ENCODE peak calls at places on chromosomes 3 and 15, in five cellular contexts. X is stomach, C is HCT116, L is breast epithelium, N is sigmoid colon. Q is an unnamed sample.

GRCh38 chr3:143203848-143204247 is 84.3 kb downstream of the CHST2 start:
- DNase-seq in C (no peak), X (no peak), L (no peak), N (no peak), Q (no peak)

GRCh38 chr15:39216816-39217215 is 364.1 kb upstream of the THBS1 start:
- DNase-seq in N (no peak), C (no peak), X (no peak), L (no peak), Q (no peak)

GRCh38 chr3:135085696-135086436 is 290.8 kb downstream of the EPHB1 start:
- DNase-seq in L (no peak), X (no peak), N (no peak), C (no peak), Q (peak)

GRCh38 chr3:192817053-192817452 is 89.7 kb upstream of the FGF12 start:
- DNase-seq in L (no peak), N (no peak), X (no peak), C (no peak), Q (no peak)

GRCh38 chr3:27253831-27254230 is 115.4 kb downstream of the NEK10 start:
- DNase-seq in N (no peak), X (peak), C (peak), L (peak), Q (no peak)

GRCh38 chr3:148106062-148106461 is 591.6 kb upstream of the AGTR1 start:
- DNase-seq in X (no peak), L (no peak), N (no peak), C (no peak), Q (no peak)

GRCh38 chr15:60799885-60800728 is 321.2 kb upstream of the ICE2 start:
- DNase-seq in N (no peak), X (no peak), C (no peak), L (no peak), Q (no peak)

GRCh38 chr15:51286816-51287215 is 51.6 kb downstream of the CYP19A1 start:
- DNase-seq in X (no peak), C (no peak), N (no peak), L (no peak), Q (no peak)

GRCh38 chr15:58546635-58547627 is 115.1 kb downstream of the LIPC start:
- DNase-seq in L (no peak), N (no peak), C (peak), X (peak), Q (peak)

GRCh38 chr3:138747229-138747628 is 87.5 kb downstream of the PIK3CB start:
- DNase-seq in L (no peak), X (no peak), C (no peak), N (no peak), Q (no peak)

GRCh38 chr15:72585659-72586058 is 68.8 kb upstream of the GOLGA6B start:
- DNase-seq in N (no peak), L (no peak), X (no peak), C (no peak), Q (no peak)

GRCh38 chr3:126485956-126486884 is 10.5 kb upstream of the ZXDC start:
- DNase-seq in C (no peak), N (no peak), L (no peak), X (no peak), Q (no peak)

GRCh38 chr3:112132975-112133448 is at the start of gene GCSAM:
- DNase-seq in X (no peak), N (peak), L (no peak), C (no peak), Q (no peak)

GRCh38 chr15:69992326-69992725 is 105.4 kb downstream of the TLE3 start:
- DNase-seq in L (no peak), C (no peak), N (no peak), X (no peak), Q (no peak)

GRCh38 chr3:64414043-64414442 is 188.8 kb upstream of the PRICKLE2 start:
- DNase-seq in C (no peak), L (no peak), X (no peak), N (no peak), Q (no peak)

GRCh38 chr3:32424581-32425250 is 33.1 kb downstream of the CMTM7 start:
- DNase-seq in N (no peak), X (no peak), L (no peak), C (no peak), Q (peak)

GRCh38 chr3:191388823-191389222 is 58.5 kb upstream of the UTS2B start:
- DNase-seq in N (no peak), C (no peak), L (no peak), X (no peak), Q (no peak)

GRCh38 chr3:149648525-149648924 is 9.3 kb downstream of the WWTR1 start:
- DNase-seq in C (no peak), X (no peak), N (no peak), L (no peak), Q (no peak)

GRCh38 chr3:155872904-155873646 is 2.6 kb downstream of the GMPS start:
- DNase-seq in C (no peak), L (no peak), N (no peak), X (no peak), Q (no peak)

GRCh38 chr3:171328419-171329082 is 131.7 kb downstream of the TNIK start:
- DNase-seq in N (no peak), C (peak), X (peak), L (no peak), Q (no peak)

GRCh38 chr15:95676500-95676899 is 654.0 kb upstream of the NR2F2 start:
- DNase-seq in N (no peak), L (no peak), C (no peak), X (no peak), Q (no peak)

GRCh38 chr3:62951037-62951613 is 75.9 kb upstream of the CADPS start:
- DNase-seq in X (no peak), N (no peak), C (no peak), L (no peak), Q (no peak)

GRCh38 chr3:196219970-196220311 is 3.6 kb downstream of the SLC51A start:
- DNase-seq in L (no peak), N (no peak), C (no peak), X (no peak), Q (no peak)

GRCh38 chr15:31336943-31337295 is 10.3 kb downstream of the KLF13 start:
- DNase-seq in L (no peak), N (no peak), X (no peak), C (no peak), Q (no peak)

GRCh38 chr3:104586344-104586743 is 780.4 kb upstream of the ALCAM start:
- DNase-seq in X (no peak), L (no peak), N (no peak), C (no peak), Q (no peak)

GRCh38 chr3:41508063-41508696 is 308.9 kb downstream of the CTNNB1 start:
- DNase-seq in C (peak), N (no peak), L (no peak), X (no peak), Q (no peak)

GRCh38 chr3:88986834-88987233 is 120.6 kb upstream of the EPHA3 start:
- DNase-seq in L (no peak), N (no peak), X (no peak), C (no peak), Q (no peak)

GRCh38 chr3:75262661-75263060 is 401.5 kb upstream of the FRG2C start:
- DNase-seq in X (no peak), C (no peak), N (no peak), L (no peak), Q (no peak)

GRCh38 chr3:129936757-129937156 is 37.8 kb upstream of the TRH start:
- DNase-seq in C (no peak), X (peak), N (peak), L (no peak), Q (no peak)

GRCh38 chr15:85763157-85763556 is 31.6 kb downstream of the KLHL25 start:
- DNase-seq in N (no peak), L (no peak), X (no peak), C (no peak), Q (no peak)

GRCh38 chr3:192553707-192554106 is 173.6 kb downstream of the FGF12 start:
- DNase-seq in L (no peak), C (no peak), N (no peak), X (no peak), Q (no peak)

GRCh38 chr15:93253656-93254055 is 164.6 kb upstream of the RGMA start:
- DNase-seq in C (no peak), L (no peak), N (no peak), X (no peak), Q (no peak)

DNA sequence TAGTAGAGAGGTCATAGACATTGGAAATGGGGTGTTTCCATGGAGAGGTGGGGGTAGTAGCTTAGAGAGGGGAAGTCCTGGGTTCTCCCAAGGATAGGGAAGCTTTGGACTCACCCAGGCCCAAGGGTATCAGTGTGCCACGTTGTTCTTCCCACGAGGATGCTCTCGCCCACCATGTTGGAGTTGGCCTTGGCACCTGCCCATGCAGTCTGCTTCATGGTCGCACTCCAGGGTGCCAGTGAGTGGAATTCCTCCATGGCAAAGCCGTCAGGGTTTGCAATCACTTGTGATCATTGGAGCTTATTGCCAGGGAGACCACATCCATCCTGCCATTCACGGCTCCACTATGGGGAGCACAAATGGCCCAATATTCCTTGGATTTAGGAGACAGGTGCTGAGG is 60.6 kb downstream of the GRIP2 start:
- DNase-seq in L (no peak), X (no peak), C (no peak), N (no peak), Q (no peak)
- H3K4me3 ChIP-seq in L (no peak), X (no peak), C (no peak), N (no peak), Q (no peak)

GRCh38 chr3:24399614-24400013 is 95.0 kb downstream of the THRB start:
- DNase-seq in X (no peak), C (no peak), L (no peak), N (no peak), Q (no peak)

GRCh38 chr3:24401811-24402185 is 92.9 kb downstream of the THRB start:
- DNase-seq in C (no peak), N (no peak), L (no peak), X (peak), Q (no peak)

GRCh38 chr3:24400450-24400849 is 94.2 kb downstream of the THRB start:
- DNase-seq in N (no peak), X (no peak), L (no peak), C (no peak), Q (no peak)

GRCh38 chr3:24400015-24400414 is 94.6 kb downstream of the THRB start:
- DNase-seq in L (no peak), C (no peak), X (no peak), N (no peak), Q (no peak)

DNA sequence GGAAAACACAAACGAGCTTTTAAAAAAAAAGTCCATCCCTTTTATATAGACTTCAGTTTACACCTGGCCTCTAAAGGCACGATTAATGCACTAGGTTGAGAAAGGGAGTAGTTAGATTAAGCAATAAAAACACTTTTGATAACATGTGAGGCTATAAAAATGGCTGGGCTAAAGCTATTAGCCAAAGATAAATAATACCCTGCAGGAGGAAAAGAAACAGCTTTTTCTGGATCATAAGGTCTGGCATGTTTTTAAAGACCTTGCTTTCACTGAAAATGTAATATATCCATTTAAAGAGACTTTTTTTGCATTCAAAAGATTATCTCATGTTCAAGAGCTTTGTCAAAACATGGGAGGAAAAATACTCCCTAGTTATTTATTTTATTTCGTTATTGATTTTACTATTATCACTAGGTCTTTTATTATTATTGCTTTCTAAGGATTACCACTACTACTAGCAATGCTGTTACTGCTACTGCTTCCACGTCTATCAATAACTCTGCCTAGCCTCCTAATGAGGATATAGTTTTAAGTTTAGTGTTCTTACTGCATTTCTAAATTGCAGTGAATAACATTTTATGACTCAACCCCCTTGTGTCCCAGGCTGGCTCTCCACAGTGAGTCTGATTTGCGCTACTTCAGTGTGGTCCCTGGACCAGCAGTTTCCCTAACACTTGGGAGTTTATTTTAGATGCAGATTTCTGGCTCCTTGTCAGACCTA is 93.4 kb downstream of the THRB start:
- DNase-seq in C (no peak), N (no peak), X (no peak), L (no peak), Q (no peak)
- TF ChIP-seq POLR2AphosphoS5 in C (no peak), N (no peak), X (no peak), L (no peak), Q (no peak)

DNA sequence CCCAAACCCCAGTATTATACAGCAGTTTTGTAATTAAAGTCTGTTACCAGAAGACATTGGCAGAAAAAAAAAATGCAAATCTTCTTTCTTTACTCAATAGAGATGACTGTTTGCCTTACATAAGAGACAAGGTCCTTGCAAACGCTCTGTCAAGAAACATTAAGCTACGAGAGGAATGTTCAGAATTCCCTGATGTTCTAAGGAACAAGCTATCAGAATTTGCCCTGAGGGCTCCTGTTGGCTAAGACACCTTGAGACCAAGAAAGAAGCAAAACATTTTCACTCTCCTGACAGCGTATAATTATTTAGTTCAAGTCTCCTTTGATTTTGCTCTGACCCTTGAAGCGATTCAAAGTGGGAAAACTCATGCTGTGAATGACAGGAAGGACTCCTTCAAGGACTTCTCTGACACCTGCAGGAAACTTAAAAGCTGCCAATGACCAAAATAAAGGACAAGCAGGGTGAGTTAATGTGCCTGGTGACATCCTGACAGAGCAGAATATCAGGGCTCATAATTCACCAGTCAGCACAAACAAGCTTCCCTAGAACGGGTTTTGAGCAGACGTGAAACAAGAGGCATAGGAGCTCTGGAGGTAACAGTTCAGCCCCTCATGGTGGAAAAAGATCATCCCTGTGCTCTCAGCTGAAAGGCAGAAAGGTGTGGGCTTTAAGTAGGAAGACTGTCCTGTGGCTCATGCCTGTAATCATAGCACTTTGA is 2.5 kb downstream of the SCAMP2 start:
- DNase-seq in L (no peak), X (no peak), N (no peak), C (no peak), Q (no peak)
- H3K27ac ChIP-seq in L (peak), X (peak), N (peak), C (no peak), Q (peak)

GRCh38 chr15:66388576-66388975 is 1.9 kb downstream of the MAP2K1 start:
- DNase-seq in C (no peak), L (no peak), N (no peak), X (no peak), Q (no peak)
- H3K4me3 ChIP-seq in C (peak), L (no peak), N (no peak), X (peak), Q (peak)

GRCh38 chr3:1092061-1092460 is 763 bp upstream of the CNTN6 start:
- DNase-seq in L (no peak), X (no peak), N (no peak), C (no peak), Q (no peak)

GRCh38 chr3:1082024-1082633 is 10.7 kb upstream of the CNTN6 start:
- DNase-seq in C (no peak), L (peak), N (no peak), X (peak), Q (no peak)

GRCh38 chr3:1088503-1088902 is 4.3 kb upstream of the CNTN6 start:
- DNase-seq in L (no peak), X (no peak), C (no peak), N (no peak), Q (no peak)

GRCh38 chr3:1091276-1091675 is 1.5 kb upstream of the CNTN6 start:
- DNase-seq in C (no peak), X (no peak), L (no peak), N (no peak), Q (no peak)

DNA sequence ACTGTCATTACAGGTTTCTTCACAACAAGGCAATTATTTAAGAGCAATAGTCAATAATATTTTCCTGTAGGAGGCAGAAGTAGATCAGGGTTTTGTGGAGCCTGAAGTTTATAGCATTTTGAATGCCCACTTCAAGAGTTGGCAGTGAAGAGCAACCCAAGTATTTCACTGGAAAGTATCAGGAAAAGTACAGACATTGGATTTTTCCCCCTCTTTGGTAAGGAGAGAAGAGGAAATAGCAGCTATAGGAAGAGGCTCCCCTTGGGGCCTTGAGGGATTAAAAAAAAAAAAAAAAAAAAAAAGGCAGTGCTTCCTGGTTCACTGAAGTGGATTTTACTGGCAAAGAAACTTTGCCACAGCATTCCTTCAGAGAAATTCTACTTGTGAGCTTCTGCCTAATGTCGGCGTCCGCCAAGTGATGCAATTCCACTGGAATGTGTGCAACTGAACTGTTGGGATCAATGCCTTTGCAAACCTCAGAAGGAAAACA is 5.7 kb upstream of the CNTN6 start:
- DNase-seq in N (no peak), L (peak), C (no peak), X (no peak), Q (no peak)
- TF ChIP-seq POLR2AphosphoS5 in N (no peak), L (peak), C (no peak), X (no peak), Q (no peak)

GRCh38 chr3:154112146-154112545 is 9.0 kb upstream of the ARHGEF26 start:
- DNase-seq in L (no peak), N (no peak), X (no peak), C (no peak), Q (no peak)
- H3K27ac ChIP-seq in L (no peak), N (peak), X (no peak), C (no peak), Q (no peak)

DNA sequence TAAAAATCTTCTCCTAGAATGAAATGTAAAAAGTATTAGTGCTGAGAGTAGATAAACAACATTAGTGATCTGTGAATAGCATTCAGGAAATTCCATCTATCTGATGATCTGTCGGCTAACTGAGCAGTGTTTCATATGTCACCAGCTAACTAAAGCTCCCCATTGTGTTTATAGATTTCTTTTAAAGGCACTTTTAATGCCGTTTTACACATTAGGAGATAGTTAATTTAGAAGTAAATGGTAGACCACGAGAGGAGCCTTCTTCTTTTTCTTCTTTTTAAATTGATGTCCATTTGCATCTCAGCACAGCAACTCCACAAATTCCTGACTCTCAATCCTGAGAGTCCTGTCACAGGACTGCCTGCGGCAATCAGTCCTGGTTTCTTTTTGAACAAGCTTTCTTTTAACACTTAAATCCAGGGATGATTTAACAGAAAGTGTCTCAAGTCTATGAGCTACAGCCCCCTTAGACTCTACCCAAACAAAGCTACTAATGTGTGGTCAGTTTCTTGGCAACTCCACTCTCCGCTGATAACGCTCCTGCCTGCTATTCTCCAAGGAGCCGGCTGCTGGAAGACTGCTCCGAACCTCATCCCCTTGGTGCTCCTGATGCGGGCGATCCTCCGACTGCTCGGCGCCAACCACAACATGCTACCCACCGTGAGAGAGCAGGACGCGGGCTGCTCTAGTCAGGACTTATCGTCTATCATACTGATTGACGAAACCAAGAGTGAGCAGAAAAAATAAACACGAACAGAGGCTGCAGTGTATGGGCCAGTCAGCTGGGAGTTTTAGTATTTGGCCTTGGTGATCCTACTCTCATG is 421.4 kb downstream of the MECOM start:
- DNase-seq in N (peak), C (no peak), X (peak), L (no peak), Q (no peak)
- H3K4me3 ChIP-seq in N (peak), C (no peak), X (peak), L (peak), Q (peak)

GRCh38 chr15:75452364-75452967 is 976 bp upstream of the SIN3A start:
- DNase-seq in X (peak), C (peak), L (peak), N (peak), Q (no peak)
- TF ChIP-seq POLR2AphosphoS5 in X (no peak), C (peak), L (peak), N (peak), Q (peak)

GRCh38 chr15:100786139-100786531 is 93.5 kb upstream of the ALDH1A3 start:
- DNase-seq in X (no peak), L (no peak), N (no peak), C (no peak), Q (peak)
- H3K27ac ChIP-seq in X (no peak), L (no peak), N (no peak), C (no peak), Q (no peak)